ENCODE peak calls at places on chromosomes 6 and 20, in seven cellular contexts. O, F, A, T, X, I and M are unnamed samples. For H3K36me3, the result is how much of the 10 kb centered on the place peaks cover.

GRCh38 chr6:125751334-125751916 is 2.0 kb downstream of the HEY2 start:
- DNase-seq in O (no peak), F (no peak), A (no peak), T (no peak), X (no peak), I (no peak), M (no peak)

GRCh38 chr6:139027620-139028182 is 844 bp upstream of the ABRACL start:
- DNase-seq in O (no peak), F (no peak), A (peak), T (peak), X (peak), I (peak), M (peak)

GRCh38 chr6:14547284-14548001 is 429.9 kb downstream of the CD83 start:
- DNase-seq in O (no peak), F (no peak), A (no peak), T (no peak), X (no peak), I (no peak), M (no peak)

GRCh38 chr6:23306251-23306950 is 737.0 kb downstream of the HDGFL1 start:
- DNase-seq in O (no peak), F (no peak), A (no peak), T (no peak), X (no peak), I (no peak), M (no peak)

GRCh38 chr6:132085731-132086130 is 134.6 kb upstream of the CCN2 start:
- DNase-seq in O (no peak), F (no peak), A (no peak), T (no peak), X (no peak), I (no peak), M (peak)

GRCh38 chr6:162856885-162857284 is 129.1 kb downstream of the PACRG start:
- DNase-seq in O (no peak), F (no peak), A (no peak), T (no peak), X (no peak), I (no peak), M (peak)

GRCh38 chr6:9458424-9458823 is 956.5 kb downstream of the TFAP2A start:
- DNase-seq in O (no peak), F (no peak), A (no peak), T (no peak), X (no peak), I (no peak), M (no peak)

GRCh38 chr6:56329296-56330050 is 82.1 kb upstream of the COL21A1 start:
- DNase-seq in O (no peak), F (no peak), A (no peak), T (no peak), X (no peak), I (no peak), M (no peak)

GRCh38 chr6:87832025-87832825 is 130.2 kb upstream of the AKIRIN2 start:
- DNase-seq in O (no peak), F (no peak), A (no peak), T (peak), X (no peak), I (no peak), M (peak)

GRCh38 chr6:164856138-164856537 is 453.3 kb downstream of the C6orf118 start:
- DNase-seq in O (no peak), F (no peak), A (no peak), T (no peak), X (no peak), I (no peak), M (no peak)

GRCh38 chr6:168390746-168391400 is 50.1 kb upstream of the SMOC2 start:
- DNase-seq in O (no peak), F (no peak), A (no peak), T (no peak), X (peak), I (no peak), M (no peak)

GRCh38 chr6:136567688-136568087 is 17.5 kb upstream of the MAP7 start:
- DNase-seq in O (no peak), F (no peak), A (no peak), T (no peak), X (no peak), I (no peak), M (no peak)

GRCh38 chr6:149170564-149171452 is 146.7 kb upstream of the TAB2 start:
- DNase-seq in O (no peak), F (no peak), A (peak), T (no peak), X (no peak), I (no peak), M (peak)

GRCh38 chr6:129860901-129861665 is at the start of gene TMEM244:
- DNase-seq in O (no peak), F (no peak), A (no peak), T (no peak), X (no peak), I (peak), M (no peak)

GRCh38 chr6:151269318-151269995 is 29.7 kb downstream of the AKAP12 start:
- DNase-seq in O (no peak), F (no peak), A (no peak), T (no peak), X (no peak), I (no peak), M (peak)

GRCh38 chr20:24136659-24137246 is 148.2 kb upstream of the GGTLC1 start:
- DNase-seq in O (no peak), F (no peak), A (no peak), T (no peak), X (no peak), I (no peak), M (no peak)

GRCh38 chr6:137751768-137752560 is 115.1 kb upstream of the TNFAIP3 start:
- DNase-seq in O (no peak), F (no peak), A (no peak), T (no peak), X (no peak), I (no peak), M (no peak)

GRCh38 chr6:15399651-15400470 is 154.0 kb downstream of the JARID2 start:
- DNase-seq in O (peak), F (no peak), A (peak), T (peak), X (peak), I (no peak), M (peak)

GRCh38 chr6:139965393-139965792 is 590.9 kb upstream of the CITED2 start:
- DNase-seq in O (no peak), F (no peak), A (no peak), T (no peak), X (no peak), I (no peak), M (no peak)

GRCh38 chr6:14130431-14131075 is 13.0 kb downstream of the CD83 start:
- DNase-seq in O (no peak), F (no peak), A (no peak), T (no peak), X (no peak), I (no peak), M (no peak)

GRCh38 chr6:134299236-134299635 is 18.7 kb downstream of the SGK1 start:
- DNase-seq in O (no peak), F (no peak), A (no peak), T (no peak), X (peak), I (no peak), M (no peak)

GRCh38 chr6:159726196-159726917 is 949 bp upstream of the WTAP start:
- DNase-seq in O (no peak), F (no peak), A (no peak), T (no peak), X (no peak), I (no peak), M (no peak)

GRCh38 chr6:99393366-99393697 is 663 bp downstream of the COQ3 start:
- DNase-seq in O (no peak), F (no peak), A (no peak), T (no peak), X (no peak), I (no peak), M (no peak)

GRCh38 chr6:44431118-44431725 is 43.7 kb downstream of the CDC5L start:
- DNase-seq in O (no peak), F (no peak), A (peak), T (no peak), X (peak), I (peak), M (peak)

GRCh38 chr20:50438986-50439407 is 71.2 kb upstream of the PTPN1 start:
- DNase-seq in O (no peak), F (peak), A (no peak), T (no peak), X (no peak), I (no peak), M (no peak)

GRCh38 chr20:12173333-12173732 is 255.6 kb downstream of the BTBD3 start:
- DNase-seq in O (no peak), F (no peak), A (no peak), T (no peak), X (no peak), I (no peak), M (no peak)

GRCh38 chr6:169998457-169998856 is 247.0 kb downstream of the ERMARD start:
- DNase-seq in O (no peak), F (peak), A (no peak), T (no peak), X (no peak), I (no peak), M (no peak)

GRCh38 chr20:50151034-50151743 is 2.3 kb downstream of the PEDS1 start:
- DNase-seq in O (no peak), F (no peak), A (peak), T (no peak), X (peak), I (no peak), M (no peak)

GRCh38 chr20:20212675-20213096 is 155.2 kb upstream of the INSM1 start:
- DNase-seq in O (no peak), F (no peak), A (no peak), T (no peak), X (no peak), I (no peak), M (no peak)

GRCh38 chr6:17280138-17280537 is 1.0 kb upstream of the RBM24 start:
- DNase-seq in O (no peak), F (no peak), A (no peak), T (no peak), X (no peak), I (no peak), M (no peak)

DNA sequence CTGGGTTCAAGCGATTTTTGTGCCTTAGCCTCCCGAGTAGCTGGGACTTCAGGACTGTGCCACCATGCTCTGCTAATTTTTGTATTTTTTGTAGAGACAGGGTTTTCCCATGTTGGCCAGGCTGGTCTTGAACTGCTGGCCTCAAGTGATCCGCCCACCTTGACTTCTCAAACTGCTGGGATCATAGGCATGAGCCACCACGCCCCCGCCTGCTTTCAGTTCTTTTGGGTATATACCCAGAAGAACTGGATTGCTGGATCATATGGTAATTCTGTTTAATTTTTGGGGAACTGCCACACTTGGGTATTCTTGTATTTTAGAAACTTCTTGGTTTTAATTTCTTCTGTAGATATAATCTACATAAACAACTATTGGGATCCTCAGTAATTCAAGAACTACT is 17.0 kb downstream of the CDS2 start:
- DNase-seq in O (no peak), F (no peak), A (no peak), T (no peak), X (no peak), I (no peak), M (no peak)
- H3K27ac ChIP-seq in O (peak), F (no peak), A (no peak), T (peak), X (peak), I (no peak), M (no peak)

DNA sequence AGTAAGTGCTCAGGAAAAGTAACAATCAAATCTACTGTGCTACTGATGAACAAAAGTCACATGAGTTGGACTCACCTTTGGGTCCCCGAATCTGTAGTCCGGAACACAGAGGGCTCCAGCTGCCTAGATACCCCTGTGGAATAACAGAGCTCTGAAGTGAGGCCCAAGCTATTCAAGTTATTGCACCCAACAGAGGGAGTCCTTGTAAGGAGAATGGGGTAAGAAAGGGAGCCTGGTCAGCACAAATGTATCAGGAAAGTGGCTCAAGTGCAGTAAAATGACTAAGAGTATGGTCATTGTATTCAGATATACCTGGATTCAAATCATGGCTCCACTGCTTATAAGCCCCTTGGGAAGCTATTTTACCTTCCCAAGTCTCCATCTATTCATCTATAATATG is 20.9 kb downstream of the EDN1 start:
- DNase-seq in O (no peak), F (no peak), A (no peak), T (no peak), X (no peak), I (no peak), M (no peak)
- TF ChIP-seq CTCF in O (no peak), F (peak), A (no peak), T (peak), X (no peak), I (no peak), M (no peak)

GRCh38 chr20:38934530-38934929 is 8.3 kb downstream of the FAM83D start:
- DNase-seq in O (no peak), F (no peak), A (no peak), T (no peak), X (no peak), I (no peak), M (no peak)
- H3K36me3 ChIP-seq in O (under half), F (half or more), A (under half), T (under half), X (under half), I (under half), M (half or more)

GRCh38 chr20:44028868-44029847 is 114.5 kb downstream of the TOX2 start:
- DNase-seq in O (no peak), F (peak), A (no peak), T (peak), X (no peak), I (no peak), M (no peak)
- H3K27ac ChIP-seq in O (no peak), F (no peak), A (no peak), T (no peak), X (no peak), I (no peak), M (no peak)

GRCh38 chr6:68967549-68968300 is 332.6 kb downstream of the ADGRB3 start:
- DNase-seq in O (peak), F (no peak), A (peak), T (peak), X (peak), I (peak), M (peak)
- TF ChIP-seq CTCF in O (peak), F (peak), A (peak), T (peak), X (no peak), I (peak), M (peak)

DNA sequence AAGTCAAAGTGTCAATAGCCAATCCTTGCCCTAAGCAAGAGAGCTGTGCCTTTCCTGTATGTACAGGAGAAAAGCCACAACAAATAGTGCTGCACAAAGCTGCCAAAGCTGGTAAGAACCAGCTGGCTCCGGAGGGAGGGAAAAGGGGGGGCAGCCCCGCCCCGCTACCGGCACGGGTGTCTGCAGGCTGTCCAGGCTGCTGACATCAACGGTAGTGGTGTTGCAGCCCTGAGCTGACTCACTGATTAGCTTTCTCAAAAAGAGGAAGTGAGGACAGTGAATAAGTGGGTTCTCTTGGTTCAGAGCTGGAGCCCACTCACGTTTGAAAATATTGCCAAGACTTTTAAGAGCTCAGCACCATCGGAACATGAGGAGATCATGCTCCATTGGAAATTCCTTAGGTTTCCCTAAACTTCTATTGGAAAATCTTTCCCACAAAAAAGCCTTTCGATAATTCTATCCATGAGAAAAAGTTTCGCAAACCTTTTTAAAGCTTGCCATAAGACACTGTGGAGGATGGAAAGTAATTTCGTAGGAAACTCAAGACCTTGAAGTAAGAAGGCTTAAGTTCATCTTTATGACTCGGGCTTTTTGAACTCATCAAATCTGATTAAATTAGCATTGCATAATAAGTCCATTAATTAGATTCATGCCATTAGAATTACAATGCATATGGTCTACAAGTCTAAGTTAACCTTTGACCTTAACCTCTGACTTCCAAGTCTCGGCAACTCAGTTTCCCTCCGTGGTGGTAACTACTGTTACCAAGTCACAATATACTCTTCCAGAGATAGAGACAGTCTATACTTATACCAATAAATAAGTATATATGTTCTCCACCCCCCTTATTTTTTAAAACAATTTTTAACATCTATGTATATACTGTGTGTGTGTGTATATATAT is 67.0 kb downstream of the TNFRSF21 start:
- DNase-seq in O (no peak), F (peak), A (peak), T (peak), X (peak), I (peak), M (peak)
- H3K36me3 ChIP-seq in O (under half), F (under half), A (under half), T (under half), X (under half), I (under half), M (under half)

DNA sequence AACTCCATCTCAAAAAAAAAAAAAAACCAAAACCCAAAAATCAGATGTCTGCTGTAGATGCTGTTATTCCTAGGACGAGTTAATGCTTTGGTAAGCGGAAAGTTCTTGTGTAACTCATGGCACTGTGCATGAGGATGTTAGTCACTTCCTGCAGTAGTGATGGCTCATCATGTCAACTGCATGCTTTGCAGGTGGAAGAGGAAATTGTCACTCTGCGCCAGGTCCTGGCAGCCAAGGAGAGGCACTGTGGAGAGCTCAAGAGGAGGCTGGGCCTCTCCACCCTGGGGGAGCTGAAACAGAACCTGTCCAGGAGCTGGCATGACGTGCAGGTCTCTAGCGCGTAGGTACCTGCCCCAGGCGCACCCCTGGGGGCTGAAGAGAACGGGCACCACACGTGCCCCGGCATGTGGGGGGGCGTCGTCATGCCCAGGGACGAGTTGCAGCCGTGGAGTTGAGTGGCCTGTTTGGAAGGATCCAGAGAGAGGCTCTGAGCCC is 8.5 kb downstream of the TPD52L2 start:
- DNase-seq in O (no peak), F (peak), A (no peak), T (no peak), X (no peak), I (no peak), M (no peak)
- H3K27ac ChIP-seq in O (peak), F (peak), A (peak), T (peak), X (peak), I (no peak), M (no peak)